ENCODE peak calls at places on chromosomes 13 and 19, in five cellular contexts. W, O, L, P and T are unnamed samples.

GRCh38 chr13:42478531-42479156 is 95.3 kb upstream of the TNFSF11 start:
- DNase-seq in W (peak), O (no peak), L (no peak), P (no peak), T (no peak)

GRCh38 chr13:73069206-73069815 is 10.5 kb downstream of the KLF5 start:
- DNase-seq in W (peak), O (no peak), L (no peak), P (no peak), T (no peak)

GRCh38 chr19:36019061-36019670 is 5.2 kb upstream of the ALKBH6 start:
- DNase-seq in W (no peak), O (no peak), L (no peak), P (no peak), T (no peak)

GRCh38 chr13:31929031-31929770 is 102.4 kb upstream of the FRY start:
- DNase-seq in W (no peak), O (no peak), L (no peak), P (no peak), T (no peak)

GRCh38 chr13:31199849-31200635 is at the start of gene B3GLCT:
- DNase-seq in W (peak), O (peak), L (peak), P (peak), T (peak)

GRCh38 chr13:94711561-94712286 is 621 bp downstream of the SOX21 start:
- DNase-seq in W (no peak), O (peak), L (no peak), P (no peak), T (peak)

GRCh38 chr19:57267294-57267693 is 13.0 kb upstream of the ZNF460 start:
- DNase-seq in W (no peak), O (no peak), L (no peak), P (no peak), T (no peak)

GRCh38 chr13:105611424-105611823 is 924.0 kb downstream of the EFNB2 start:
- DNase-seq in W (peak), O (no peak), L (no peak), P (no peak), T (no peak)

GRCh38 chr13:43544011-43544410 is 242.8 kb downstream of the ENOX1 start:
- DNase-seq in W (peak), O (no peak), L (no peak), P (no peak), T (peak)

GRCh38 chr13:57632276-57633140 is 964 bp downstream of the PCDH17 start:
- DNase-seq in W (no peak), O (peak), L (peak), P (no peak), T (no peak)

DNA sequence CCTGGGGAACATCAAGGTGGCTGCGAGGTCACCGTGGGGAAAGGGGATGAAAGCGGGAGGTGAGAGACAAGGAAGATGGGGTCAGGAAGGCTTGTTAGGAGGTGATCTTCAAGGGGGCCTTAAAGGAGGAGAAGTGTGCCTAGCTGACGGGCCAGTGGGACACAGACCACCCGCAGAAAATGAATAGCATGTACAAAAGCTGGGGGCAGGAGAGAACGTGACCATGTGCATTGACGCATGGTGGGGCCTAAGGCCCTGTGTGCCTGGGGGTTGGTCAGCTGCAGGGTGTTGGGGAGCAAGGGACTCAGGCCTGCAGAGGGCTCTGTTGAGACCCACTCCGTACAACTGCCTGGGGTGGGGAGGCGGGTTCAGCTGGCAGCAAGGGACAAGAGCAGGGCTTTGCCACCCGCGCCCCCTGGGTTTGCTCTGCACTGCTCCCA is 5.9 kb downstream of the RAB8A start:
- DNase-seq in W (no peak), O (no peak), L (peak), P (peak), T (no peak)
- TF ChIP-seq CTCF in W (no peak), O (no peak), L (no peak), P (peak), T (no peak)

GRCh38 chr13:97809576-97809975 is 143.9 kb upstream of the IPO5 start:
- DNase-seq in W (peak), O (no peak), L (no peak), P (no peak), T (no peak)

GRCh38 chr13:97810152-97810551 is 143.3 kb upstream of the IPO5 start:
- DNase-seq in W (peak), O (no peak), L (no peak), P (no peak), T (peak)
- TF ChIP-seq CTCF in W (peak), O (peak), L (no peak), P (peak), T (no peak)

DNA sequence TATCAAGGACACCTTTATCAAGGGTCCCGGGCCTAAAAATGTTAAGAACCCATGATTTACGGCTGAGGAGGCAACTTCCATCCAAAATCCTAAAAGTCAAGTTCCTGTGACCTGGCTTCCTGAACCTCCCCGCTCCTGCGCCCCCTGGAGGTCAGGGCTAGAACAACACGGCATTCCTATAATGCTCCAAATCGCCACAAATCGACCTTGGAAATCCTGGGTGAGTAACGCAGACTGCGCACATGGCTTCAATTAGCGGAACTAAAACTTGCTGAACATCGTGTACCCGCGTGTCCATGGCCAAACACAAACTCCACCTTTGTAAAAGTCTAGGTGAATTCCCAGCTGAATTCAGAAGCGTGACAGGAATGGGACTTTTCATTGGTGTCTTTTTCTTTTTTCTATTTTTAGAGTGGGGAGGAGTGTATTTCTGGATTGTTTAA is 4.3 kb upstream of the C5AR1 start:
- DNase-seq in W (peak), O (peak), L (no peak), P (peak), T (peak)
- TF ChIP-seq CTCF in W (peak), O (peak), L (peak), P (peak), T (peak)

GRCh38 chr13:110731072-110731471 is 17.6 kb downstream of the ING1 start:
- DNase-seq in W (no peak), O (no peak), L (no peak), P (no peak), T (no peak)
- TF ChIP-seq CTCF in W (no peak), O (no peak), L (no peak), P (no peak), T (no peak)

GRCh38 chr19:20558011-20558410 is 7.6 kb downstream of the ZNF737 start:
- DNase-seq in W (no peak), O (peak), L (no peak), P (no peak), T (no peak)
- TF ChIP-seq CTCF in W (no peak), O (no peak), L (no peak), P (peak), T (no peak)

GRCh38 chr13:54633461-54633860 is 1604.8 kb downstream of the OLFM4 start:
- DNase-seq in W (no peak), O (no peak), L (no peak), P (no peak), T (no peak)

GRCh38 chr13:54637377-54637776 is 1608.8 kb downstream of the OLFM4 start:
- DNase-seq in W (no peak), O (no peak), L (no peak), P (no peak), T (no peak)

GRCh38 chr13:54640719-54641118 is 1612.1 kb downstream of the OLFM4 start:
- DNase-seq in W (no peak), O (no peak), L (no peak), P (no peak), T (no peak)

DNA sequence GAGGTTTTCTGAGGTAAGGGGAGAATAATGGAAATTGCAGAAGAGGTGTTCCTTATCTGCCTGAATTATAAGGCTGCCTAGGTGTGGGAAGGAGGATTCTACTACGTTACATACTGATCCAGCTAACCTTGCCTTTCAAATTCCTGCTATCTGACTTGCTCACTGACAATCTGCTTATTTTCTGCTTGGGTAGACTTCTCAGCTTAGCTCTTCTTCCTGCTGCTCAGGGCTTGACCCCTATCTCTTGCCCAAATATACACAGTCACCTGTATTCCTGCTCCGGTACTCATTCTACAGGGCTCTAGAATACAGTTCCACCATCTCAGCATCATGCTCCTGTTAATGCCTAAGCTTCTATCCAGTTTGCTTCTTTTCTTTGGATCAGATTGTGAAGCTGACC is 1607.6 kb downstream of the OLFM4 start:
- DNase-seq in W (no peak), O (no peak), L (no peak), P (no peak), T (no peak)
- TF ChIP-seq CTCF in W (no peak), O (no peak), L (no peak), P (no peak), T (no peak)

DNA sequence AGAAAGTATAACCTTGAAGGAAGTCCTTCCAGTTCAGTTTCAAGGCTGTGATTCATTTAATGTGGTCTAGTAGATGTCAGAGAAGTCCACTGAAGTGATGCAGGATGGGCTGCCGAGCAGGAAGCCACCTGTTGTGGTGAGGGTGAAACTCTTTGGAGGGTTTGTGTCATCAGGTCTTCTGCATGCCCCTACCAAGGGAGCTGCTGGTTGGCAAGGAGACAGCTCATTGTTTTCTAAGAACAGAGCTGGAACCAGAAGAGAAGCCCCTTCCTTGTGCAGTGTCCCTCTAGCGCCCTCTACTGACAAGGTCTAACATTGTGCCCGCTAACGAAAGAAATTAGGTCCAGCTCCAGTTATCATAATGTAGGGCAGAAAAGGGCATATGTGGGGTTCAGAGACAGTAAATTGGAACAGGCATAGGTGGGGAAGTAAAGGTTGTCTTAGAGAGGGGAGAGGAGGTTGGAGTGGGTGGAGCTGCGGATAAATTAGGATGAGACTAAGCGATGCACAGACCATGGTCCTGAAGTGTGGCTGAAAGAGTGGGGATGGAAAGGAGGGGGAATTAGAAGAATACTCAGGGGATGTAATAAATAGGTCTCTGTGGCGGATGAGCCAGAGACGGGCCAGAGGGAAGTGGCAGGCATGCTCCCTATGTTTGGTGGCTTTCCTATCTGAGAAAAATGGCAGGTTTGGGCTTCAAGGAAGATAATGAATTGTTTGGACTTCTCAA is 123.2 kb downstream of the OLFM4 start:
- DNase-seq in W (no peak), O (peak), L (no peak), P (peak), T (peak)
- TF ChIP-seq CTCF in W (peak), O (peak), L (peak), P (peak), T (peak)

DNA sequence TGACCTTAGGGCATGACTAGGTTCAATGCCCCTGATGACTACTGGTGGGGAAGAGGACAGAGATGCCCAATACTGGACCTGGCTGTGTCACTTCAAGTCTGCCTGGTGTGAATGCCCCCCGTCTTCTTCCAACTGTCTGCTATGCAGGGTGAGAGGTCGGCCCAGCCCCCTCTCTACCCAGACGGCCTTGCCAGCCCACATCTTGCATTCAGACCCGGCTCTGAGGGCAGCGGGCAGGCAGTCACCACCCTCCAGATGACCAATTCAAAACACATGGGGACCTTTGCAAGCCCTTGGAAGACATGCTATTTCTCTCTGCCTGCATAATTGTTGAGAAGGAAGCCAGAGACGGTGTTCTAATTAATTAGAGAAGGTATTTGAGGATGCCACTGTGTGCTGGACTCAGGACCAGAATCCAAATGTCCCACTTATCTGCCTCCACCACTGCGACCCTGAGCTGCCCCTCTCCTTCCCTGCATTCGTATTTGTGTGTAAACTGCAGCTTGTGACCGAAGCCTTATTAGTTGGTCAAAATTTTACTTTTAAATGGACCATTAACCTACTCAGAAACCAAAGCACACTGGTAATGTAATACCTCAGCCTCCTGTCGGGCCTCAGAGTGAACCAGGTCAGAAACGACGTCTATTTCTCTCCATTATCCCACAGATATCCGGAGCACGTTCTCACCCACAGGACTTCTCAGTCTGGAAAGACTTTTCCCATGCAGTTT is 406.9 kb downstream of the ZNF536 start:
- DNase-seq in W (no peak), O (no peak), L (no peak), P (no peak), T (no peak)
- TF ChIP-seq CTCF in W (no peak), O (no peak), L (no peak), P (no peak), T (no peak)

GRCh38 chr19:42242071-42242511 is 311 bp downstream of the GSK3A start:
- DNase-seq in W (no peak), O (no peak), L (peak), P (peak), T (peak)

GRCh38 chr19:42242512-42243409 is at the start of gene GSK3A:
- DNase-seq in W (peak), O (peak), L (peak), P (peak), T (peak)

GRCh38 chr19:42246869-42247630 is 4.6 kb upstream of the GSK3A start:
- DNase-seq in W (no peak), O (no peak), L (no peak), P (no peak), T (no peak)

GRCh38 chr19:42246143-42246868 is 3.9 kb upstream of the GSK3A start:
- DNase-seq in W (peak), O (peak), L (no peak), P (no peak), T (peak)

GRCh38 chr19:42244452-42245220 is 2.2 kb upstream of the GSK3A start:
- DNase-seq in W (peak), O (peak), L (peak), P (peak), T (peak)
- TF ChIP-seq CTCF in W (peak), O (peak), L (peak), P (peak), T (peak)

GRCh38 chr13:24539500-24540165 is 27.1 kb upstream of the PARP4 start:
- DNase-seq in W (no peak), O (no peak), L (no peak), P (no peak), T (no peak)

GRCh38 chr13:24541127-24541475 is 28.5 kb upstream of the PARP4 start:
- DNase-seq in W (no peak), O (no peak), L (no peak), P (no peak), T (no peak)

GRCh38 chr13:24540236-24541126 is 27.9 kb upstream of the PARP4 start:
- DNase-seq in W (no peak), O (no peak), L (no peak), P (no peak), T (peak)
- TF ChIP-seq CTCF in W (no peak), O (no peak), L (no peak), P (no peak), T (peak)